ENCODE peak calls at places on chromosomes 2 and 18, in four cellular contexts. One of them, this sample, is unnamed.

GRCh38 chr2:11688222-11689069 is 18.5 kb upstream of the NTSR2 start:
- DNase-seq in right lobe of liver: peak
- DNase-seq in B cell: peak
- DNase-seq in A549: peak
- DNase-seq in this sample: peak

GRCh38 chr2:46296216-46296839 is 879 bp upstream of the EPAS1 start:
- DNase-seq in right lobe of liver: peak
- DNase-seq in B cell: peak
- DNase-seq in A549: peak
- DNase-seq in this sample: no peak

GRCh38 chr18:58097127-58097906 is 53.3 kb downstream of the NEDD4L start:
- DNase-seq in right lobe of liver: peak
- DNase-seq in B cell: no peak
- DNase-seq in A549: no peak
- DNase-seq in this sample: no peak

GRCh38 chr2:133286326-133286922 is 281.8 kb downstream of the NCKAP5 start:
- DNase-seq in right lobe of liver: no peak
- DNase-seq in B cell: no peak
- DNase-seq in A549: no peak
- DNase-seq in this sample: no peak

GRCh38 chr18:74840492-74841167 is 243.0 kb downstream of the ZNF407 start:
- DNase-seq in right lobe of liver: peak
- DNase-seq in B cell: no peak
- DNase-seq in A549: peak
- DNase-seq in this sample: no peak

GRCh38 chr2:111117666-111118454 is 2.9 kb upstream of the BCL2L11 start:
- DNase-seq in right lobe of liver: peak
- DNase-seq in B cell: no peak
- DNase-seq in A549: peak
- DNase-seq in this sample: peak

GRCh38 chr2:108924444-108925251 is 64.4 kb downstream of the EDAR start:
- DNase-seq in right lobe of liver: no peak
- DNase-seq in B cell: no peak
- DNase-seq in A549: no peak
- DNase-seq in this sample: no peak

GRCh38 chr2:207135801-207136457 is 29.8 kb downstream of the KLF7 start:
- DNase-seq in right lobe of liver: no peak
- DNase-seq in B cell: no peak
- DNase-seq in A549: no peak
- DNase-seq in this sample: no peak

GRCh38 chr2:2974982-2975381 is 402.6 kb downstream of the EIPR1 start:
- DNase-seq in right lobe of liver: no peak
- DNase-seq in B cell: no peak
- DNase-seq in A549: no peak
- DNase-seq in this sample: no peak

GRCh38 chr2:216604458-216604857 is 28.8 kb upstream of the IGFBP2 start:
- DNase-seq in right lobe of liver: no peak
- DNase-seq in B cell: no peak
- DNase-seq in A549: no peak
- DNase-seq in this sample: no peak

GRCh38 chr2:10963155-10963554 is 51.4 kb downstream of the KCNF1 start:
- DNase-seq in right lobe of liver: no peak
- DNase-seq in B cell: no peak
- DNase-seq in A549: no peak
- DNase-seq in this sample: no peak

GRCh38 chr2:234495076-234495800 is 1.6 kb downstream of the ARL4C start:
- DNase-seq in right lobe of liver: no peak
- DNase-seq in B cell: no peak
- DNase-seq in A549: peak
- DNase-seq in this sample: no peak

GRCh38 chr18:12085136-12085535 is 8.5 kb upstream of the ANKRD62 start:
- DNase-seq in right lobe of liver: no peak
- DNase-seq in B cell: no peak
- DNase-seq in A549: no peak
- DNase-seq in this sample: no peak

GRCh38 chr2:127421871-127422618 is 3.8 kb downstream of the PROC start:
- DNase-seq in right lobe of liver: no peak
- DNase-seq in B cell: no peak
- DNase-seq in A549: no peak
- DNase-seq in this sample: no peak

GRCh38 chr2:6167592-6168138 is 475.5 kb downstream of the SOX11 start:
- DNase-seq in right lobe of liver: no peak
- DNase-seq in B cell: no peak
- DNase-seq in A549: no peak
- DNase-seq in this sample: no peak

GRCh38 chr18:9741821-9742541 is 33.9 kb downstream of the RAB31 start:
- DNase-seq in right lobe of liver: no peak
- DNase-seq in B cell: no peak
- DNase-seq in A549: peak
- DNase-seq in this sample: peak

GRCh38 chr2:223888251-223888650 is 50.9 kb upstream of the AP1S3 start:
- DNase-seq in right lobe of liver: no peak
- DNase-seq in B cell: no peak
- DNase-seq in A549: no peak
- DNase-seq in this sample: no peak

GRCh38 chr2:31429759-31430438 is 15.4 kb upstream of the XDH start:
- DNase-seq in right lobe of liver: no peak
- DNase-seq in B cell: no peak
- DNase-seq in A549: peak
- DNase-seq in this sample: no peak

GRCh38 chr18:50469380-50469781 is 90.5 kb upstream of the MAPK4 start:
- DNase-seq in right lobe of liver: peak
- DNase-seq in B cell: no peak
- DNase-seq in A549: no peak
- DNase-seq in this sample: no peak

GRCh38 chr18:46497129-46497528 is 159.9 kb downstream of the LOXHD1 start:
- DNase-seq in right lobe of liver: no peak
- DNase-seq in B cell: no peak
- DNase-seq in A549: no peak
- DNase-seq in this sample: peak

GRCh38 chr2:228709788-228710371 is 528.4 kb upstream of the SPHKAP start:
- DNase-seq in right lobe of liver: no peak
- DNase-seq in B cell: no peak
- DNase-seq in A549: no peak
- DNase-seq in this sample: no peak

GRCh38 chr2:242046184-242046826 is 176.8 kb downstream of the RTP5 start:
- DNase-seq in right lobe of liver: no peak
- DNase-seq in B cell: no peak
- DNase-seq in A549: no peak
- DNase-seq in this sample: no peak

GRCh38 chr18:71665131-71665530 is 879.0 kb downstream of the CBLN2 start:
- DNase-seq in right lobe of liver: no peak
- DNase-seq in B cell: no peak
- DNase-seq in A549: no peak
- DNase-seq in this sample: no peak

GRCh38 chr2:197615033-197615652 is 60.2 kb downstream of the RFTN2 start:
- DNase-seq in right lobe of liver: peak
- DNase-seq in B cell: no peak
- DNase-seq in A549: peak
- DNase-seq in this sample: no peak
- TF ChIP-seq CTCF in right lobe of liver: peak
- TF ChIP-seq CTCF in B cell: no peak
- TF ChIP-seq CTCF in A549: no peak
- TF ChIP-seq CTCF in this sample: no peak

GRCh38 chr2:129885735-129886134 is 93.7 kb upstream of the RAB6C start:
- DNase-seq in right lobe of liver: no peak
- DNase-seq in B cell: no peak
- DNase-seq in A549: no peak
- DNase-seq in this sample: no peak
- TF ChIP-seq CTCF in right lobe of liver: no peak
- TF ChIP-seq CTCF in B cell: no peak
- TF ChIP-seq CTCF in A549: no peak
- TF ChIP-seq CTCF in this sample: no peak

DNA sequence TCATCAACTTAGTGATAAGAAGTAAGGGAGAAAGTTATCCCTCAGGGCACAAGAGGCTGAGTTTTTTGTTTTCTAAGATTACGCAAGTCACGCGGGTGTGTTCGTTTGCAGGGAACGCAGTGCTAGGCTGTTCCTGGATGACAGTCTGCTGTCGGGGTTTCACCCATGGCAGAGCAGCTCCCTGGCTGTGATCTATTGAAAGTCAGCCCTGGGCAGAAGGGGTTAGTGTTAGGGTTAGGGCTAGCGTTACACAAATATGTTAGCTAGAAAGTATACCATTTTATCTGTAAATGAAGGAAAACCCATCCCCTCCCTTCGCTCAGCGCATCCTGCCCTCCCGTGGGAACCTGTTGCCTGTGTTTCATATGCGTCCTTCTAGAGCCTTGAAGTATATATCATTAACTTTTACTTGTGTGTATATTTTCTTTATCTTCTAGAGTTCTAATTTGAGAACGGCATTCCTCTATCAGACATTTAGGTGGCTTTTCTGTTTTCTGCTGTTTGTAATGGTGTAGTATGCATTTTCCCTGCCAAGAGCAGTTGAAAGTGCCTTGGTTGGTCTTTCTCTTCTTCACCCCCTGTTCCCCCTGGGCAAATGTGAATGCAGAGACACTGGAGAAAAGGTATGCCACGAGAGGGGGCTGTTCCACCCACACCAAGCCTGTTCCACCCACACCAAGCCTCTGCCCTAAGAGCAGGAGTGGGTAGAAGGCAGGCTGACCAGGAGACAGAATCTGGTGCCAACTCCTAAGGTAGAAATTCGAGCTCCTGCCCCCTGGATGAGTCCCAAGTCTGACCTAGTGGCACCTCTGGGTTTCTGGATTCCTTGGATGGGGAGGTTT is 47.0 kb downstream of the ARMC9 start:
- DNase-seq in right lobe of liver: no peak
- DNase-seq in B cell: no peak
- DNase-seq in A549: peak
- DNase-seq in this sample: no peak
- TF ChIP-seq CTCF in right lobe of liver: no peak
- TF ChIP-seq CTCF in B cell: peak
- TF ChIP-seq CTCF in A549: no peak
- TF ChIP-seq CTCF in this sample: no peak

GRCh38 chr18:22280453-22280750 is 111.0 kb downstream of the GATA6 start:
- DNase-seq in right lobe of liver: no peak
- DNase-seq in B cell: no peak
- DNase-seq in A549: no peak
- DNase-seq in this sample: no peak

GRCh38 chr18:22284581-22285230 is 115.3 kb downstream of the GATA6 start:
- DNase-seq in right lobe of liver: no peak
- DNase-seq in B cell: no peak
- DNase-seq in A549: no peak
- DNase-seq in this sample: no peak

GRCh38 chr18:22279741-22280452 is 110.5 kb downstream of the GATA6 start:
- DNase-seq in right lobe of liver: no peak
- DNase-seq in B cell: no peak
- DNase-seq in A549: no peak
- DNase-seq in this sample: no peak

GRCh38 chr18:22283397-22283796 is 114.0 kb downstream of the GATA6 start:
- DNase-seq in right lobe of liver: no peak
- DNase-seq in B cell: no peak
- DNase-seq in A549: no peak
- DNase-seq in this sample: no peak

GRCh38 chr18:22282311-22283235 is 113.2 kb downstream of the GATA6 start:
- DNase-seq in right lobe of liver: no peak
- DNase-seq in B cell: no peak
- DNase-seq in A549: peak
- DNase-seq in this sample: no peak
- TF ChIP-seq CTCF in right lobe of liver: no peak
- TF ChIP-seq CTCF in B cell: no peak
- TF ChIP-seq CTCF in A549: no peak
- TF ChIP-seq CTCF in this sample: no peak

GRCh38 chr2:64818650-64819032 is 164.9 kb upstream of the SERTAD2 start:
- DNase-seq in right lobe of liver: no peak
- DNase-seq in B cell: no peak
- DNase-seq in A549: no peak
- DNase-seq in this sample: no peak
- TF ChIP-seq CTCF in right lobe of liver: no peak
- TF ChIP-seq CTCF in B cell: no peak
- TF ChIP-seq CTCF in A549: no peak
- TF ChIP-seq CTCF in this sample: no peak

GRCh38 chr2:134410831-134411231 is 157.0 kb downstream of the MGAT5 start:
- DNase-seq in right lobe of liver: no peak
- DNase-seq in B cell: no peak
- DNase-seq in A549: no peak
- DNase-seq in this sample: no peak
- TF ChIP-seq CTCF in right lobe of liver: no peak
- TF ChIP-seq CTCF in B cell: no peak
- TF ChIP-seq CTCF in A549: no peak
- TF ChIP-seq CTCF in this sample: no peak

GRCh38 chr18:35714539-35714938 is 133.0 kb downstream of the GALNT1 start:
- DNase-seq in right lobe of liver: no peak
- DNase-seq in B cell: no peak
- DNase-seq in A549: no peak
- DNase-seq in this sample: no peak

GRCh38 chr18:35716169-35716831 is 134.8 kb downstream of the GALNT1 start:
- DNase-seq in right lobe of liver: no peak
- DNase-seq in B cell: no peak
- DNase-seq in A549: no peak
- DNase-seq in this sample: no peak

GRCh38 chr18:35711227-35711626 is 129.7 kb downstream of the GALNT1 start:
- DNase-seq in right lobe of liver: no peak
- DNase-seq in B cell: no peak
- DNase-seq in A549: no peak
- DNase-seq in this sample: no peak

GRCh38 chr18:35715139-35715538 is 133.6 kb downstream of the GALNT1 start:
- DNase-seq in right lobe of liver: no peak
- DNase-seq in B cell: no peak
- DNase-seq in A549: no peak
- DNase-seq in this sample: no peak

GRCh38 chr18:35713545-35713944 is 132.0 kb downstream of the GALNT1 start:
- DNase-seq in right lobe of liver: no peak
- DNase-seq in B cell: no peak
- DNase-seq in A549: no peak
- DNase-seq in this sample: no peak
- TF ChIP-seq CTCF in right lobe of liver: no peak
- TF ChIP-seq CTCF in B cell: no peak
- TF ChIP-seq CTCF in A549: no peak
- TF ChIP-seq CTCF in this sample: no peak

GRCh38 chr18:65439184-65439583 is 311.6 kb upstream of the CDH7 start:
- DNase-seq in right lobe of liver: no peak
- DNase-seq in B cell: no peak
- DNase-seq in A549: peak
- DNase-seq in this sample: no peak
- TF ChIP-seq CTCF in right lobe of liver: peak
- TF ChIP-seq CTCF in B cell: peak
- TF ChIP-seq CTCF in A549: no peak
- TF ChIP-seq CTCF in this sample: no peak

This sample was measured in endothelial cell.